ENCODE peak calls at places on chromosomes 1 and 21, in seven cellular contexts. R is posterior cingulate gyrus; E is hypothalamus; Z is activated CD8-positive, alpha-beta memory T cell treated with anti-CD3 and anti-CD28 coated beads, Interleukin-2, amount 50 U/mL, for 4 hours; M is activated naive CD8-positive, alpha-beta T cell treated with anti-CD3 and anti-CD28 coated beads for 36 hours; B is dermis blood vessel endothelial cell; O is CD8-positive, alpha-beta memory T cell. N is an unnamed sample.

GRCh38 chr1:40898434-40898900 is 36.3 kb upstream of the CITED4 start:
- DNase-seq in Z (no peak), E (no peak), R (no peak), O (no peak), B (peak; percentile 71), M (peak; percentile 22), N (no peak)

GRCh38 chr21:37860416-37860815 is 55.8 kb downstream of the KCNJ6 start:
- DNase-seq in R (no peak), E (no peak), B (no peak), M (no peak), O (no peak), Z (no peak), N (no peak)

GRCh38 chr21:31346256-31346821 is 2.3 kb upstream of the TIAM1 start:
- DNase-seq in O (no peak), Z (no peak), R (no peak), E (no peak), B (no peak), M (no peak), N (no peak)

GRCh38 chr1:238252033-238252802 is 361.5 kb upstream of the ZP4 start:
- DNase-seq in R (peak; percentile 79), B (peak; percentile 11), Z (no peak), M (peak; percentile 14), E (peak; percentile 73), O (no peak), N (peak; percentile 65)

GRCh38 chr1:110616587-110616986 is 10.4 kb upstream of the KCNA2 start:
- DNase-seq in R (no peak), B (no peak), O (no peak), E (no peak), M (no peak), Z (no peak), N (no peak)

GRCh38 chr21:45304945-45305344 is 17.2 kb upstream of the POFUT2 start:
- DNase-seq in B (no peak), E (no peak), O (no peak), Z (no peak), M (peak; percentile 39), R (no peak), N (no peak)

GRCh38 chr1:110967256-110967655 is 3.5 kb upstream of the LRIF1 start:
- DNase-seq in E (no peak), O (no peak), B (no peak), M (no peak), Z (no peak), R (no peak), N (no peak)

GRCh38 chr1:206608108-206608698 is 4.1 kb downstream of the EIF2D start:
- DNase-seq in O (peak; percentile 33), E (peak; percentile 22), Z (peak; percentile 62), R (no peak), B (peak; percentile 73), M (peak; percentile 69), N (peak; percentile 67)

GRCh38 chr1:15696956-15697521 is 12.9 kb downstream of the PLEKHM2 start:
- DNase-seq in R (peak; percentile 32), O (no peak), B (no peak), M (peak; percentile 53), Z (peak; percentile 18), E (peak; percentile 20), N (no peak)

GRCh38 chr1:40255231-40255630 is 2.8 kb upstream of the ZMPSTE24 start:
- DNase-seq in B (no peak), Z (no peak), O (no peak), R (no peak), E (no peak), M (no peak), N (no peak)

GRCh38 chr1:172653015-172653709 is 5.7 kb upstream of the FASLG start:
- DNase-seq in M (no peak), R (no peak), B (no peak), E (no peak), O (no peak), Z (no peak), N (no peak)

GRCh38 chr1:40039757-40040510 is 595 bp upstream of the CAP1 start:
- DNase-seq in M (peak; percentile 82), B (peak; percentile 73), R (peak; percentile 65), E (peak; percentile 65), O (peak; percentile 66), Z (peak; percentile 47), N (peak; percentile 66)

GRCh38 chr1:151867321-151867720 is 13.8 kb upstream of the THEM5 start:
- DNase-seq in Z (no peak), E (no peak), O (no peak), R (no peak), M (no peak), B (no peak), N (no peak)

GRCh38 chr21:41600556-41600955 is 92.6 kb upstream of the TMPRSS2 start:
- DNase-seq in R (no peak), E (no peak), Z (no peak), O (no peak), B (no peak), M (no peak), N (no peak)

GRCh38 chr1:55428944-55429931 is 214.1 kb upstream of the USP24 start:
- DNase-seq in E (no peak), Z (no peak), O (no peak), M (no peak), B (peak; percentile 96), R (no peak), N (no peak)

GRCh38 chr1:171636141-171636540 is 14.1 kb downstream of the MYOCOS start:
- DNase-seq in B (no peak), M (no peak), Z (no peak), R (no peak), O (no peak), E (no peak), N (peak; percentile 39)

N was measured in neural progenitor cell.